ENCODE peak calls at places on chromosomes 3 and 15, in four cellular contexts. K is A673; V is stimulated activated CD4-positive, alpha-beta T cell treated with anti-CD3 and anti-CD28 coated beads, TNF-alpha, amount 100 ng/mL, for 4 hours; H is activated CD4-positive, alpha-beta T cell treated with anti-CD3 and anti-CD28 coated beads for 36 hours. Q is an unnamed sample.

GRCh38 chr3:48715179-48715800 is 1.7 kb downstream of the IP6K2 start:
- DNase-seq in K (no peak), V (no peak), H (no peak), Q (no peak)

GRCh38 chr15:82159922-82160321 is 102.6 kb downstream of the EFL1 start:
- DNase-seq in K (no peak), V (no peak), H (no peak), Q (no peak)

GRCh38 chr3:4776980-4777581 is 202.2 kb upstream of the BHLHE40 start:
- DNase-seq in K (no peak), V (no peak), H (peak), Q (no peak)

GRCh38 chr3:65472501-65472900 is 566.2 kb downstream of the MAGI1 start:
- DNase-seq in K (no peak), V (no peak), H (no peak), Q (no peak)

GRCh38 chr3:31369637-31370036 is 163.1 kb upstream of the STT3B start:
- DNase-seq in K (no peak), V (no peak), H (no peak), Q (no peak)

GRCh38 chr3:160108357-160108756 is 116.9 kb upstream of the C3orf80 start:
- DNase-seq in K (peak), V (no peak), H (no peak), Q (no peak)

GRCh38 chr3:196195664-196196255 is 15.4 kb downstream of the ZDHHC19 start:
- DNase-seq in K (no peak), V (no peak), H (no peak), Q (no peak)

GRCh38 chr3:156985689-156986088 is 159.5 kb downstream of the LEKR1 start:
- DNase-seq in K (no peak), V (no peak), H (no peak), Q (no peak)

GRCh38 chr3:21795152-21795837 is 44.3 kb upstream of the ZNF385D start:
- DNase-seq in K (no peak), V (no peak), H (no peak), Q (no peak)

GRCh38 chr15:77617507-77618285 is 15.0 kb downstream of the LINGO1 start:
- DNase-seq in K (peak), V (no peak), H (peak), Q (no peak)

GRCh38 chr3:5162102-5162501 is 25.4 kb upstream of the EDEM1 start:
- DNase-seq in K (no peak), V (no peak), H (no peak), Q (no peak)

GRCh38 chr3:38524141-38524739 is 28.1 kb downstream of the EXOG start:
- DNase-seq in K (no peak), V (no peak), H (no peak), Q (no peak)

GRCh38 chr15:96365781-96366525 is 35.5 kb downstream of the NR2F2 start:
- DNase-seq in K (no peak), V (no peak), H (no peak), Q (no peak)

GRCh38 chr15:84891339-84891738 is 6.9 kb downstream of the SLC28A1 start:
- DNase-seq in K (no peak), V (no peak), H (no peak), Q (no peak)

GRCh38 chr3:21668012-21668411 is 83.0 kb downstream of the ZNF385D start:
- DNase-seq in K (no peak), V (no peak), H (no peak), Q (no peak)

GRCh38 chr15:20644896-20645295 is 103.3 kb upstream of the GOLGA6L6 start:
- DNase-seq in K (no peak), V (no peak), H (no peak), Q (no peak)

GRCh38 chr3:38687306-38687705 is 37.8 kb upstream of the SCN5A start:
- DNase-seq in K (no peak), V (no peak), H (no peak), Q (no peak)

GRCh38 chr15:55197719-55198118 is 978 bp upstream of the RSL24D1 start:
- DNase-seq in K (no peak), V (no peak), H (no peak), Q (no peak)

GRCh38 chr3:106380232-106380631 is 511.4 kb upstream of the CBLB start:
- DNase-seq in K (no peak), V (no peak), H (no peak), Q (no peak)

GRCh38 chr3:43155464-43156121 is 49.7 kb upstream of the POMGNT2 start:
- DNase-seq in K (peak), V (no peak), H (no peak), Q (peak)

GRCh38 chr15:92392966-92393286 is 755 bp upstream of the ST8SIA2 start:
- DNase-seq in K (no peak), V (no peak), H (no peak), Q (no peak)

GRCh38 chr3:109773006-109773405 is 435.7 kb upstream of the DPPA4 start:
- DNase-seq in K (no peak), V (no peak), H (no peak), Q (no peak)

GRCh38 chr15:73926191-73927002 is at the start of gene LOXL1:
- DNase-seq in K (peak), V (no peak), H (no peak), Q (peak)